ENCODE peak calls at places on chromosomes 2 and 18, in nine cellular contexts. V is body of pancreas, J is cardiac fibroblast, X is progenitor cell of endocrine pancreas, Y is lower leg skin, F is AG04450, W is HCT116, T is foreskin fibroblast, H is MCF 10A. D is an unnamed sample.

GRCh38 chr2:239581352-239581901 is 180.6 kb upstream of the HDAC4 start:
- DNase-seq in T (no peak), J (no peak), V (peak; percentile 1), F (no peak), W (no peak), Y (no peak), X (no peak), H (no peak), D (no peak)

GRCh38 chr2:135005753-135006152 is 41.5 kb downstream of the MAP3K19 start:
- DNase-seq in V (no peak), F (no peak), T (no peak), J (no peak), X (no peak), H (no peak), W (no peak), Y (no peak), D (no peak)

GRCh38 chr2:42238644-42239288 is 69.6 kb downstream of the EML4 start:
- DNase-seq in V (peak; percentile 66), X (no peak), J (peak; percentile 28), W (peak; percentile 6), T (no peak), F (no peak), Y (peak; percentile 24), H (peak; percentile 65), D (peak; percentile 78)

GRCh38 chr2:26733343-26733742 is 30.7 kb upstream of the SLC35F6 start:
- DNase-seq in T (no peak), W (no peak), H (no peak), V (no peak), X (no peak), Y (no peak), J (no peak), F (no peak), D (no peak)

GRCh38 chr2:127100261-127101047 is 6.5 kb downstream of the BIN1 start:
- DNase-seq in H (peak; percentile 87), V (peak; percentile 48), Y (no peak), T (no peak), X (no peak), J (no peak), W (no peak), F (no peak), D (peak; percentile 89)

GRCh38 chr2:55718165-55719008 is 24.7 kb upstream of the PNPT1 start:
- DNase-seq in J (peak; percentile 85), W (peak; percentile 59), T (peak; percentile 41), V (peak; percentile 66), Y (peak; percentile 53), F (peak; percentile 43), H (peak; percentile 86), X (peak; percentile 35), D (peak; percentile 65)

GRCh38 chr2:222753251-222753824 is 81.9 kb downstream of the MOGAT1 start:
- DNase-seq in F (no peak), J (peak; percentile 52), X (no peak), T (no peak), H (peak; percentile 68), W (no peak), V (peak; percentile 72), Y (no peak), D (no peak)

GRCh38 chr18:24369420-24369819 is 28.2 kb downstream of the OSBPL1A start:
- DNase-seq in W (no peak), X (no peak), Y (no peak), F (no peak), J (peak; percentile 14), V (no peak), H (no peak), T (peak; percentile 16), D (no peak)

GRCh38 chr2:75543446-75543845 is 17.3 kb downstream of the EVA1A start:
- DNase-seq in W (no peak), V (no peak), H (no peak), Y (no peak), X (no peak), F (no peak), J (no peak), T (no peak), D (no peak)

GRCh38 chr2:75547345-75548035 is 13.2 kb downstream of the EVA1A start:
- DNase-seq in F (peak; percentile 53), X (no peak), J (peak; percentile 34), Y (no peak), H (no peak), W (no peak), V (no peak), T (peak; percentile 42), D (no peak)

GRCh38 chr2:75545387-75545786 is 15.4 kb downstream of the EVA1A start:
- DNase-seq in F (no peak), H (no peak), J (no peak), T (no peak), X (no peak), V (no peak), Y (no peak), W (no peak), D (no peak)

GRCh38 chr2:75548036-75548573 is 12.6 kb downstream of the EVA1A start:
- DNase-seq in V (peak; percentile 50), W (no peak), H (peak; percentile 20), Y (no peak), X (no peak), T (no peak), J (no peak), F (no peak), D (no peak)

DNA sequence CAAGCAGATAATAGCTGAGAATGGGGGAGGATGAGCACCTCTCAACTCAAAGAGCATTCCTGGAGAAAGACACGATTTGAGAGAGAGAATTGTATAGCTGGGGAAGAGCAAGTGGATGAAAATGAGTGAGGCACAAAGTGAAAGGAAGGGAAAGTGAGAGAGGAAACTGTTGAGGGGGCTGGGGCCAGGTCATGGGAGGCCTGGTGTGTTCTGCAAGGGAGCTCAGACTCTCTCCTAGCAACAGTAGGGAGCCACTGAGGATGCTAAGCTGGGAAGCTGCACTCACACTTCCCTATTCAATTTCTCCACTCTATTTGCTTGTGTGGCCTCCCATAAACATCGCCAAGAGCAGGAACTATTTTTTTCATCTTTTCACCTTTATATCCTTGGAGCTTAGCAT is 14.8 kb downstream of the EVA1A start:
- DNase-seq in Y (no peak), W (no peak), X (no peak), F (no peak), J (no peak), H (no peak), T (no peak), V (no peak), D (no peak)
- TF ChIP-seq CTCF in Y (no peak), W (no peak), X (no peak), F (no peak), J (no peak), H (no peak), T (no peak), V (no peak), D (no peak)

DNA sequence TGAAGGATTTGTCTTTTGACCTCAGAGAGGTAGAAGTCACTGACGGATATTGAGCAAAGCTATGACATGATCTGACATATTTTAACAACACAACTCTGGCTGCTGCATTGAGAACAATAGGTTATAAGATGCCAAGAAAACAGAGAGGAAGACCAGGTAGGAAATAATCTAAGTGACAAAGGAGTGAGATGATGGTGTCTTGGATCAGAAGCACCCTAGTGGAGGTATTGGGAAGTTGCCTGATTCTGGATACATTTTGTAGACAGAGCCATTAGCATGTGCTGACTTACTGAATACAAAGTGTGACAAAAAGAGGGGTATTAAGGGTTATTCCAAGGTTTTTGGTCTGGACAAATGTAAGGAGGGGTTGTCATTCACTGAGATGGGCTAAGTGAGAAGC is 1438.1 kb downstream of the DPP10 start:
- DNase-seq in W (no peak), F (no peak), X (no peak), V (no peak), H (peak; percentile 2), J (no peak), Y (no peak), T (no peak), D (peak; percentile 5)
- TF ChIP-seq CTCF in W (peak; percentile 11), F (no peak), X (peak; percentile 39), V (no peak), H (no peak), J (no peak), Y (no peak), T (no peak), D (no peak)

GRCh38 chr18:23105581-23106219 is 29.6 kb upstream of the CABLES1 start:
- DNase-seq in H (no peak), W (no peak), T (no peak), V (no peak), Y (no peak), X (no peak), F (no peak), J (no peak), D (no peak)

GRCh38 chr18:23105030-23105429 is 30.3 kb upstream of the CABLES1 start:
- DNase-seq in W (no peak), V (no peak), T (no peak), F (no peak), J (no peak), H (no peak), Y (no peak), X (no peak), D (no peak)

GRCh38 chr18:23108496-23108895 is 26.8 kb upstream of the CABLES1 start:
- DNase-seq in X (no peak), H (peak; percentile 82), J (peak; percentile 68), V (no peak), F (no peak), T (no peak), W (no peak), Y (no peak), D (no peak)

GRCh38 chr18:23107718-23108117 is 27.6 kb upstream of the CABLES1 start:
- DNase-seq in X (no peak), H (peak; percentile 51), J (no peak), Y (no peak), T (no peak), V (no peak), W (no peak), F (no peak), D (no peak)

DNA sequence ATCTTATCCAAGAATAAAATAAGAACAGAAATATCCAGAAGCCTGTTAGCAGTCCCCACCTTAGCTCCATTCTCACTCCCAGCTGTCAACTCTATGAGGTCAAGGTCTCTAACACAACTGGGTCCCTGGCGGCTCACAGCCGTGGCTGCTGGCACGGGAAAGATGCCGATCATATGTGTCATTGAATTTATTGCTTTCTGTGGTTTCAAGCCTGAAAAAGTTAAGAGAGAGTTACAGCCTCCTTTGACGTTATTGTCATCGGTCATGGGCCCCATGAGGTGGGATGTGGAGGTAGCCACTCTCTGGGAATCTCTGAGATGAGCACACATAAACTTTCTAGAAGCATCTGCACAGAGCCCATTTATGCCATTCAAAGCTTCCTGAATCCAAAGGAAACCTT is 28.7 kb upstream of the CABLES1 start:
- DNase-seq in V (no peak), J (peak; percentile 67), H (peak; percentile 89), F (peak; percentile 63), W (peak; percentile 88), X (no peak), T (peak; percentile 82), Y (no peak), D (peak; percentile 79)
- TF ChIP-seq CTCF in V (no peak), J (peak; percentile 6), H (no peak), F (no peak), W (no peak), X (no peak), T (no peak), Y (no peak), D (no peak)

GRCh38 chr2:109403841-109404201 is 209.9 kb downstream of the SEPTIN10 start:
- DNase-seq in V (no peak), H (no peak), W (no peak), J (no peak), Y (no peak), X (no peak), F (no peak), T (no peak), D (no peak)

GRCh38 chr2:109402980-109403840 is 210.6 kb downstream of the SEPTIN10 start:
- DNase-seq in H (no peak), X (no peak), V (no peak), W (no peak), J (no peak), T (no peak), F (no peak), Y (no peak), D (no peak)

GRCh38 chr2:109400102-109400501 is 213.7 kb downstream of the SEPTIN10 start:
- DNase-seq in T (no peak), W (no peak), Y (no peak), X (no peak), V (no peak), J (no peak), H (no peak), F (no peak), D (no peak)

GRCh38 chr2:109401370-109401769 is 212.4 kb downstream of the SEPTIN10 start:
- DNase-seq in J (no peak), H (no peak), W (no peak), Y (no peak), V (no peak), X (no peak), T (no peak), F (no peak), D (no peak)

GRCh38 chr2:109402180-109402579 is 211.6 kb downstream of the SEPTIN10 start:
- DNase-seq in J (no peak), H (no peak), W (no peak), T (no peak), X (no peak), F (no peak), V (no peak), Y (no peak), D (no peak)
- TF ChIP-seq CTCF in J (no peak), H (no peak), W (no peak), T (no peak), X (no peak), F (no peak), V (no peak), Y (no peak), D (no peak)

D was measured in Caco-2.